ENCODE peak calls at places on chromosome X, in five cellular contexts. One of them, this sample, is unnamed.
A peak's percentile ranks its signal among the peaks of the same experiment; 100 is the strongest.

GRCh38 chrX:154515803-154516654 is at the start of gene FAM3A:
- DNase-seq in posterior cingulate gyrus: peak; percentile 91
- DNase-seq in myocyte: peak; percentile 88
- DNase-seq in AG08396: peak; percentile 89
- DNase-seq in mammary epithelial cell: peak; percentile 80
- DNase-seq in this sample: peak; percentile 90

GRCh38 chrX:109475174-109475891 is 6.6 kb downstream of the GUCY2F start:
- DNase-seq in AG08396: peak; percentile 44
- DNase-seq in mammary epithelial cell: peak; percentile 27
- DNase-seq in myocyte: peak; percentile 71
- DNase-seq in posterior cingulate gyrus: peak; percentile 10
- DNase-seq in this sample: peak; percentile 9

GRCh38 chrX:28225508-28225907 is 244.3 kb upstream of the DCAF8L1 start:
- DNase-seq in posterior cingulate gyrus: no peak
- DNase-seq in myocyte: no peak
- DNase-seq in mammary epithelial cell: no peak
- DNase-seq in AG08396: no peak
- DNase-seq in this sample: no peak

GRCh38 chrX:16577483-16578029 is 72.4 kb upstream of the S100G start:
- DNase-seq in posterior cingulate gyrus: no peak
- DNase-seq in myocyte: no peak
- DNase-seq in AG08396: no peak
- DNase-seq in mammary epithelial cell: no peak
- DNase-seq in this sample: no peak

GRCh38 chrX:153766098-153766817 is 2.2 kb downstream of the PLXNB3 start:
- DNase-seq in AG08396: peak; percentile 86
- DNase-seq in posterior cingulate gyrus: no peak
- DNase-seq in myocyte: peak; percentile 36
- DNase-seq in mammary epithelial cell: peak; percentile 65
- DNase-seq in this sample: peak; percentile 66

GRCh38 chrX:22345884-22346283 is 73.2 kb downstream of the CBLL2 start:
- DNase-seq in AG08396: no peak
- DNase-seq in myocyte: no peak
- DNase-seq in mammary epithelial cell: peak; percentile 8
- DNase-seq in posterior cingulate gyrus: no peak
- DNase-seq in this sample: no peak

GRCh38 chrX:135410861-135411627 is 10.7 kb upstream of the SMIM10L2A start:
- DNase-seq in myocyte: no peak
- DNase-seq in posterior cingulate gyrus: no peak
- DNase-seq in AG08396: no peak
- DNase-seq in mammary epithelial cell: no peak
- DNase-seq in this sample: no peak

GRCh38 chrX:153459976-153460375 is 10.4 kb downstream of the HAUS7 start:
- DNase-seq in AG08396: peak; percentile 70
- DNase-seq in posterior cingulate gyrus: no peak
- DNase-seq in mammary epithelial cell: peak; percentile 29
- DNase-seq in myocyte: peak; percentile 74
- DNase-seq in this sample: no peak

This sample was measured in hippocampal formation.